ENCODE peak calls at places on chromosomes 16 and 17, in seven cellular contexts. R is Kasumi-1, B is spleen, G is NCI-H1092 treated with DMSO at 0.1 percent for 48 hours, O is natural killer cell, U is NCI-H1105 treated with DMSO at 0.1 percent for 48 hours, V is NCI-H524. E is an unnamed sample.

GRCh38 chr17:28712037-28712704 is 483 bp upstream of the PROCA1 start:
- DNase-seq in R (peak), B (peak), G (no peak), O (peak), U (no peak), V (no peak), E (peak)

GRCh38 chr16:1039762-1040161 is 32.8 kb upstream of the SSTR5 start:
- DNase-seq in R (no peak), B (no peak), G (no peak), O (no peak), U (no peak), V (no peak), E (no peak)

GRCh38 chr17:64171041-64171440 is 41.1 kb upstream of the ERN1 start:
- DNase-seq in R (no peak), B (no peak), G (no peak), O (no peak), U (no peak), V (no peak), E (no peak)

GRCh38 chr17:27496501-27496943 is 40.3 kb downstream of the KSR1 start:
- DNase-seq in R (no peak), B (no peak), G (no peak), O (no peak), U (no peak), V (peak), E (no peak)

GRCh38 chr16:82175627-82176026 is 5.6 kb upstream of the MPHOSPH6 start:
- DNase-seq in R (no peak), B (no peak), G (no peak), O (no peak), U (no peak), V (no peak), E (no peak)

GRCh38 chr17:74276561-74277009 is 2.6 kb downstream of the DNAI2 start:
- DNase-seq in R (no peak), B (no peak), G (no peak), O (no peak), U (no peak), V (peak), E (no peak)

GRCh38 chr16:2486645-2487516 is 12.0 kb downstream of the TBC1D24 start:
- DNase-seq in R (no peak), B (peak), G (peak), O (peak), U (no peak), V (peak), E (peak)

GRCh38 chr16:72997141-72997542 is 50.8 kb downstream of the ZFHX3 start:
- DNase-seq in R (peak), B (no peak), G (no peak), O (no peak), U (no peak), V (peak), E (no peak)

GRCh38 chr16:50708373-50709060 is 15.1 kb downstream of the NOD2 start:
- DNase-seq in R (no peak), B (no peak), G (no peak), O (no peak), U (no peak), V (no peak), E (no peak)

GRCh38 chr17:72122668-72123495 is 2.1 kb downstream of the SOX9 start:
- DNase-seq in R (no peak), B (no peak), G (no peak), O (no peak), U (no peak), V (peak), E (no peak)

GRCh38 chr17:29112780-29113295 is 67.4 kb downstream of the MYO18A start:
- DNase-seq in R (no peak), B (no peak), G (peak), O (no peak), U (no peak), V (peak), E (no peak)

GRCh38 chr16:31420037-31420436 is 8.1 kb downstream of the COX6A2 start:
- DNase-seq in R (no peak), B (no peak), G (no peak), O (no peak), U (no peak), V (no peak), E (no peak)

GRCh38 chr17:8287651-8288335 is 677 bp upstream of the RANGRF start:
- DNase-seq in R (no peak), B (peak), G (no peak), O (no peak), U (no peak), V (no peak), E (no peak)

GRCh38 chr16:25014500-25015147 is 545 bp downstream of the ARHGAP17 start:
- DNase-seq in R (peak), B (peak), G (peak), O (peak), U (peak), V (peak), E (peak)

GRCh38 chr16:47848481-47849109 is 307.2 kb downstream of the ABCC12 start:
- DNase-seq in R (no peak), B (no peak), G (peak), O (no peak), U (no peak), V (no peak), E (no peak)

GRCh38 chr16:53714080-53715050 is 10.4 kb downstream of the FTO start:
- DNase-seq in R (no peak), B (no peak), G (peak), O (no peak), U (peak), V (peak), E (no peak)

GRCh38 chr16:85310868-85311585 is 198.8 kb upstream of the CIBAR2 start:
- DNase-seq in R (no peak), B (peak), G (no peak), O (no peak), U (no peak), V (peak), E (peak)

GRCh38 chr17:50889528-50890118 is 23.5 kb upstream of the TOB1 start:
- DNase-seq in R (no peak), B (no peak), G (no peak), O (no peak), U (no peak), V (no peak), E (no peak)

GRCh38 chr17:60128171-60128859 is 21.5 kb upstream of the CA4 start:
- DNase-seq in R (no peak), B (peak), G (no peak), O (no peak), U (no peak), V (no peak), E (no peak)

GRCh38 chr16:55043499-55043898 is 112.8 kb downstream of the IRX5 start:
- DNase-seq in R (no peak), B (no peak), G (no peak), O (no peak), U (no peak), V (no peak), E (no peak)

GRCh38 chr16:86396918-86397317 is 113.4 kb upstream of the FOXF1 start:
- DNase-seq in R (no peak), B (no peak), G (no peak), O (no peak), U (no peak), V (no peak), E (no peak)

GRCh38 chr16:68417711-68418301 is 30.5 kb downstream of the SMPD3 start:
- DNase-seq in R (no peak), B (peak), G (peak), O (peak), U (peak), V (no peak), E (peak)

GRCh38 chr16:88578446-88579313 is 8.5 kb downstream of the ZC3H18 start:
- DNase-seq in R (no peak), B (no peak), G (no peak), O (no peak), U (no peak), V (no peak), E (no peak)

GRCh38 chr17:9211133-9211765 is 189.9 kb downstream of the NTN1 start:
- DNase-seq in R (peak), B (peak), G (no peak), O (no peak), U (no peak), V (no peak), E (no peak)

GRCh38 chr16:80174416-80174815 is 366.4 kb upstream of the DYNLRB2 start:
- DNase-seq in R (no peak), B (no peak), G (no peak), O (no peak), U (no peak), V (no peak), E (no peak)

GRCh38 chr16:53478965-53479364 is 24.0 kb downstream of the AKTIP start:
- DNase-seq in R (no peak), B (no peak), G (no peak), O (no peak), U (no peak), V (no peak), E (no peak)

GRCh38 chr17:28842282-28843012 is at the start of gene FAM222B:
- DNase-seq in R (peak), B (peak), G (peak), O (peak), U (peak), V (peak), E (peak)

GRCh38 chr17:68662037-68662432 is 60.9 kb upstream of the FAM20A start:
- DNase-seq in R (no peak), B (no peak), G (no peak), O (no peak), U (no peak), V (no peak), E (no peak)

E was measured in erythroblast.